ENCODE peak calls at places on chromosomes 12 and 14, in four cellular contexts. P is H9, J is IMR-90, E is H1. X is an unnamed sample.

GRCh38 chr12:5165296-5165970 is 121.8 kb downstream of the KCNA5 start:
- DNase-seq in E (no peak), P (peak; percentile 12), J (peak; percentile 21), X (no peak)

GRCh38 chr12:12822886-12823285 is 9.7 kb downstream of the DDX47 start:
- DNase-seq in P (no peak), E (no peak), J (peak; percentile 47), X (no peak)

GRCh38 chr14:67650161-67650560 is 24.3 kb downstream of the VTI1B start:
- DNase-seq in J (no peak), E (no peak), P (no peak), X (no peak)

GRCh38 chr12:109302358-109302757 is 6.7 kb downstream of the FOXN4 start:
- DNase-seq in E (no peak), P (no peak), J (no peak), X (no peak)

GRCh38 chr12:92312463-92312970 is 166.9 kb upstream of the BTG1 start:
- DNase-seq in J (no peak), E (no peak), P (no peak), X (no peak)

GRCh38 chr12:100656806-100657205 is 83.3 kb downstream of the GAS2L3 start:
- DNase-seq in J (no peak), P (no peak), E (no peak), X (no peak)

GRCh38 chr12:121534495-121535148 is 46.2 kb downstream of the KDM2B start:
- DNase-seq in P (peak; percentile 68), J (no peak), E (peak; percentile 54), X (no peak)

GRCh38 chr14:74140374-74140850 is 55.7 kb downstream of the LIN52 start:
- DNase-seq in E (no peak), J (no peak), P (no peak), X (peak; percentile 10)

GRCh38 chr12:6370994-6371754 is 4.2 kb downstream of the SCNN1A start:
- DNase-seq in E (peak; percentile 77), J (peak; percentile 72), P (peak; percentile 99), X (peak; percentile 99)

GRCh38 chr12:55743131-55743921 is 404 bp downstream of the GDF11 start:
- DNase-seq in P (peak; percentile 81), E (peak; percentile 64), J (peak; percentile 68), X (peak; percentile 92)

GRCh38 chr12:28930704-28931103 is 218.4 kb upstream of the FAR2 start:
- DNase-seq in E (no peak), J (no peak), P (no peak), X (no peak)

GRCh38 chr12:53336137-53336785 is at the start of gene SP7:
- DNase-seq in P (no peak), J (no peak), E (no peak), X (no peak)

GRCh38 chr14:21069388-21070082 is 569 bp upstream of the ARHGEF40 start:
- DNase-seq in J (peak; percentile 29), E (peak; percentile 81), P (peak; percentile 79), X (peak; percentile 86)

GRCh38 chr12:40970320-40970907 is 217.7 kb upstream of the PDZRN4 start:
- DNase-seq in E (no peak), P (no peak), J (no peak), X (peak; percentile 31)

GRCh38 chr12:57886590-57887363 is 40.2 kb upstream of the CTDSP2 start:
- DNase-seq in P (no peak), E (no peak), J (no peak), X (no peak)

GRCh38 chr14:76376409-76376877 is 506 bp downstream of the ESRRB start:
- DNase-seq in E (no peak), P (no peak), J (no peak), X (peak; percentile 1)
- H3K23ac ChIP-seq in E (no peak overlapping the region), P (no peak overlapping the region), J (no peak overlapping the region), X (no peak overlapping the region)

GRCh38 chr14:95320076-95320895 is 578 bp upstream of the CLMN start:
- DNase-seq in J (no peak), E (peak; percentile 52), P (peak; percentile 51), X (peak; percentile 30)
- H2BK120ac ChIP-seq in J (no peak overlapping the region), E (no peak overlapping the region), P (no peak overlapping the region), X (no peak overlapping the region)

GRCh38 chr14:60002819-60003492 is 83.0 kb downstream of the LRRC9 start:
- DNase-seq in P (no peak), J (no peak), E (no peak), X (no peak)

GRCh38 chr14:59997966-59998365 is 78.0 kb downstream of the LRRC9 start:
- DNase-seq in P (no peak), J (no peak), E (no peak), X (no peak)

GRCh38 chr14:59998575-59998974 is 78.6 kb downstream of the LRRC9 start:
- DNase-seq in E (no peak), J (no peak), P (no peak), X (no peak)

GRCh38 chr14:59997496-59997895 is 77.6 kb downstream of the LRRC9 start:
- DNase-seq in P (no peak), J (no peak), E (no peak), X (no peak)
- H3K56ac ChIP-seq in P (no peak overlapping the region), J (no peak overlapping the region), E (no peak overlapping the region), X (no peak overlapping the region)

GRCh38 chr12:90112668-90113067 is 404.0 kb upstream of the ATP2B1 start:
- DNase-seq in P (no peak), E (no peak), J (no peak), X (no peak)

GRCh38 chr12:90106568-90106967 is 397.9 kb upstream of the ATP2B1 start:
- DNase-seq in J (no peak), P (no peak), E (no peak), X (no peak)

GRCh38 chr12:90111646-90112565 is 403.3 kb upstream of the ATP2B1 start:
- DNase-seq in P (no peak), J (no peak), E (no peak), X (no peak)
- H3K23ac ChIP-seq in P (no peak overlapping the region), J (no peak overlapping the region), E (no peak overlapping the region), X (no peak overlapping the region)